ENCODE peak calls at places on chromosome 7, in six cellular contexts. A is kidney, S is fibroblast of lung, T is brain microvascular endothelial cell, N is lower leg skin, C is colonic mucosa. H is an unnamed sample.

GRCh38 chr7:130919316-130920103 is 185.5 kb upstream of the KLF14 start:
- DNase-seq in A (no peak), S (no peak), T (no peak), N (no peak), C (no peak), H (no peak)

GRCh38 chr7:105439174-105439893 is 50.6 kb upstream of the SRPK2 start:
- DNase-seq in A (no peak), S (peak; percentile 49), T (peak; percentile 28), N (no peak), C (peak; percentile 44), H (peak; percentile 96)

GRCh38 chr7:25662881-25663588 is 434.7 kb upstream of the NPVF start:
- DNase-seq in A (no peak), S (no peak), T (no peak), N (no peak), C (no peak), H (no peak)

GRCh38 chr7:44935583-44935982 is 43.2 kb downstream of the MYO1G start:
- DNase-seq in A (no peak), S (no peak), T (no peak), N (no peak), C (no peak), H (no peak)

GRCh38 chr7:99992330-99993037 is 16.7 kb upstream of the AZGP1 start:
- DNase-seq in A (no peak), S (no peak), T (no peak), N (no peak), C (no peak), H (no peak)

GRCh38 chr7:106568680-106569499 is 92.1 kb downstream of the CCDC71L start:
- DNase-seq in A (no peak), S (peak; percentile 93), T (no peak), N (peak; percentile 60), C (no peak), H (peak; percentile 95)

GRCh38 chr7:38102486-38102885 is 75.6 kb upstream of the STARD3NL start:
- DNase-seq in A (no peak), S (peak; percentile 13), T (peak; percentile 43), N (no peak), C (no peak), H (peak; percentile 54)

GRCh38 chr7:26583094-26583493 is 281.3 kb downstream of the SKAP2 start:
- DNase-seq in A (no peak), S (no peak), T (no peak), N (no peak), C (no peak), H (no peak)

GRCh38 chr7:27576360-27576944 is 86.2 kb downstream of the HIBADH start:
- DNase-seq in A (no peak), S (peak; percentile 66), T (no peak), N (no peak), C (no peak), H (peak; percentile 35)

GRCh38 chr7:351256-351655 is 61.3 kb downstream of the FOXL3 start:
- DNase-seq in A (no peak), S (no peak), T (no peak), N (no peak), C (no peak), H (no peak)

GRCh38 chr7:115037128-115037802 is 115.4 kb downstream of the MDFIC start:
- DNase-seq in A (no peak), S (no peak), T (no peak), N (no peak), C (no peak), H (no peak)

GRCh38 chr7:148330124-148330818 is 260.3 kb upstream of the C7orf33 start:
- DNase-seq in A (no peak), S (no peak), T (no peak), N (no peak), C (no peak), H (no peak)

GRCh38 chr7:102097601-102098161 is 189.0 kb upstream of the SH2B2 start:
- DNase-seq in A (no peak), S (no peak), T (no peak), N (no peak), C (peak; percentile 58), H (peak; percentile 12)

GRCh38 chr7:10934292-10934691 is 39.4 kb upstream of the PHF14 start:
- DNase-seq in A (no peak), S (peak; percentile 89), T (no peak), N (no peak), C (no peak), H (peak; percentile 75)

GRCh38 chr7:155198901-155199845 is 98.5 kb upstream of the INSIG1 start:
- DNase-seq in A (no peak), S (peak; percentile 19), T (peak; percentile 86), N (no peak), C (no peak), H (peak; percentile 62)

GRCh38 chr7:101146-101545 is 91.2 kb upstream of the FAM20C start:
- DNase-seq in A (no peak), S (no peak), T (no peak), N (no peak), C (no peak), H (no peak)

GRCh38 chr7:111381590-111381989 is 180.7 kb downstream of the IMMP2L start:
- DNase-seq in A (no peak), S (no peak), T (no peak), N (no peak), C (no peak), H (no peak)

DNA sequence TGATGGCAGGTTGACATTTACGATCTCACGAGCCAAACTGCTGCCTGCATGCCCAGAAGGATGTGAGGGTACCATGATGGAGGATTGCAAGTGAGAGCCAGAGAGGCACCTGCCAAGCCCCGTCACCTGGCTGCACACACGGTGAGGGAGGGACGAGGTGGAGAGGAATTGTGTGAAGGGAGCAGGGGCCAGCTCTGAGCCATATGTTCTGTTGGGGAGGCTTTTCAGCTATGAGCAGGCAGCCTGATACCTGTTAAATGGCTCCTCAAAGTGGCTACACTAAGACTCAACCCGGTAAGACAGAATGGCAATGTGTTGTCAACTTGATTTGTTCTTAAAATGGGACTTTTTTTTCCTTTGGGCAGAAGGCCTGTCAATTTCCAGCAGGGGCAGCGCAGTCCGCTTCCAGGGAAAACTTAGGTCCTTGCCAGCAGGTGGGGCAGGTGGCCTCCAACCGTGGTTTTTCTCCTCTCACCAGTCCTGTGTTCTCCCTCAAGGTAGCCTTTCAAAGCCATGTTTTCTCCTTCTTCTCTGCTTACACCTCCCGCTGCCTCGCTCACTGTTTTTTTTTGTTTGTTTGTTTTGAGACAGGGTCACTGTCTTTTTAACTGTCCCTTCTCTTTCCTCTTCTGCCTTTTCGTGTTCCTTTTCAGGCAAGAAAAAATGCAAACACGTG is 57.7 kb upstream of the ZNRF2 start:
- DNase-seq in A (no peak), S (no peak), T (no peak), N (no peak), C (peak; percentile 75), H (no peak)
- TF ChIP-seq CTCF in A (peak; percentile 66), S (no peak), T (peak; percentile 58), N (no peak), C (peak; percentile 38), H (no peak)

GRCh38 chr7:20799566-20800377 is 13.1 kb upstream of the SP8 start:
- DNase-seq in A (no peak), S (no peak), T (no peak), N (no peak), C (no peak), H (no peak)

GRCh38 chr7:20796565-20796964 is 9.9 kb upstream of the SP8 start:
- DNase-seq in A (no peak), S (no peak), T (no peak), N (no peak), C (no peak), H (no peak)

GRCh38 chr7:20798081-20798693 is 11.5 kb upstream of the SP8 start:
- DNase-seq in A (peak; percentile 85), S (no peak), T (no peak), N (no peak), C (peak; percentile 76), H (peak; percentile 10)

GRCh38 chr7:20797174-20798080 is 10.7 kb upstream of the SP8 start:
- DNase-seq in A (peak; percentile 74), S (no peak), T (no peak), N (peak; percentile 29), C (peak; percentile 38), H (no peak)

GRCh38 chr7:20798694-20799121 is 12.0 kb upstream of the SP8 start:
- DNase-seq in A (no peak), S (no peak), T (no peak), N (no peak), C (no peak), H (no peak)
- H3K4me3 ChIP-seq in A (no peak overlapping the region), S (no peak overlapping the region), T (no peak overlapping the region), N (no peak overlapping the region), C (peak overlapping the region; percentile 43), H (no peak overlapping the region)

GRCh38 chr7:12434012-12434642 is 30.5 kb upstream of the VWDE start:
- DNase-seq in A (no peak), S (peak; percentile 26), T (no peak), N (no peak), C (no peak), H (no peak)
- TF ChIP-seq CTCF in A (no peak), S (no peak), T (peak; percentile 40), N (no peak), C (no peak), H (peak; percentile 39)

GRCh38 chr7:23472974-23473847 is 2.9 kb upstream of the IGF2BP3 start:
- DNase-seq in A (no peak), S (peak; percentile 44), T (no peak), N (no peak), C (peak; percentile 28), H (no peak)
- H3K4me3 ChIP-seq in A (no peak overlapping the region), S (peak overlapping the region; percentile 80), T (peak overlapping the region; percentile 74), N (no peak overlapping the region), C (peak overlapping the region; percentile 34), H (peak overlapping the region; percentile 65)

DNA sequence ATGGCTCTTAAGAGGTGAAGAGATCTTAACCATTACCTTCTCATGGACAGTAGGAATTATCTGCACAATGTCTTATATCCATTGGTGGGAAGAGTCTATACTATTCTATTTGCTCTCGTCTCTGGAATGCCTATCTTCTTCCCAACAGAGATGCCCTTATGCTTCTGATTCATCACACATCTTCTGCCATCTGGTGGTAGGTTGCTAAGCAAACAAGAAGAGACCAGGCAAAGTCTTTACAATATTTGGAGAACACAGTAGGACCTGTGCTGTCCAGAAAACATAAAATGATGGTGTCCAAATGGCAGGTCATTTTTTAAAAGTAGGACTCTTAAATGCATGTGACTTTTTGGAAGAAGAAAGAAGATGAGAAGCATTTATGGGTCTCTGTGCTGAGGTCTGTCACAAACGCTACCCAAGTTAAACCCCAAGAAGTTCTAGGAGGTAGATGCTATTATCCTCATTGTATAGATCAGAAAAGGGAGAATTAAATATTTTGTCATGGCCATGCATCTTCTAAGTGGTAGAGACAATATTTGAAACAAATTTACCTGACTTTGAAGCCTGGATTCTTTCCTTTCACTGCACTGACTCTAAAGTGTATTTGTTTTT is 67.8 kb upstream of the NXPH1 start:
- DNase-seq in A (no peak), S (no peak), T (no peak), N (no peak), C (no peak), H (no peak)
- TF ChIP-seq CTCF in A (no peak), S (no peak), T (peak; percentile 52), N (no peak), C (no peak), H (no peak)

DNA sequence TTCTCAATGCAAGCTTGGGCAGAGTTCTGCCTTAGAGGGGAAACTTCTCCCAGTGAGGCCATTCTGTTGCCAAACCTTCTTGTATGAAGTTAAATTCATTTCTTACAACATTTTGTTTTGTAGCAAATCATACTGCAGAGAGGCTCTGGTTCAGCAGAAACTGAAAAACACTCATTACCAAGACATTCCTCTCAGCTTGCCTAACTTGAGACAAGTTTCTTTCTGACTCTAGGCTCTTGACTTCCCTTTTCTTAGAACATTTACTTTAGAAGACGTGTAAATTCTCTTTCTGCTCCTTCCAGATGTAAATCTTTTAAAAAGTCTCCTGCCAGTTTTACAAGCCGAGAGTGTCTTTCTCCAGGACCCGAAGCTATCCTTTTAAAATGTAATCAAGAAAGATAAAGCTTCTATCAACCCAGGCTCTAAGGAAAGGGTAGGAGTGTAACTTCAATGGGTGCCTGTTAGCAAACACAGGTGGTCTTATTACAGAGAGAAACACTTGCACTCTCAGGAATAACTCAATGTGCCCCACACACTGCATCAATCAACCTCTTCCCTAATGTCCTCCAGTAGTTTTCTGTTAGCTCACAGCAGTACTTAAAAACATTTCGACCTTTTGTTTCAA is 80.5 kb upstream of the TAS2R16 start:
- DNase-seq in A (no peak), S (no peak), T (no peak), N (no peak), C (no peak), H (no peak)
- H3K4me3 ChIP-seq in A (no peak overlapping the region), S (no peak overlapping the region), T (no peak overlapping the region), N (no peak overlapping the region), C (no peak overlapping the region), H (no peak overlapping the region)

H was measured in AG10803.